ENCODE peak calls at places on chromosome 1, in seven cellular contexts. N, L, V, D, F, G and I are unnamed samples.
A peak's percentile ranks its signal among the peaks of the same experiment; 100 is the strongest.

GRCh38 chr1:212457740-212458338 is 25.1 kb downstream of the NENF start:
- DNase-seq in D (peak; percentile 93), N (peak; percentile 59), V (peak; percentile 42), F (peak; percentile 69), L (peak; percentile 64), G (peak; percentile 37), I (peak; percentile 91)

GRCh38 chr1:201408176-201408814 is 9.2 kb upstream of the LAD1 start:
- DNase-seq in L (peak; percentile 81), G (peak; percentile 68), N (peak; percentile 73), D (peak; percentile 93), F (peak; percentile 89), V (peak; percentile 52), I (peak; percentile 99)

GRCh38 chr1:169214598-169214997 is 108.1 kb downstream of the ATP1B1 start:
- DNase-seq in D (no peak), L (no peak), G (no peak), V (no peak), F (no peak), N (no peak), I (no peak)

GRCh38 chr1:6547301-6547700 is 7.0 kb downstream of the NOL9 start:
- DNase-seq in F (no peak), V (peak; percentile 60), N (peak; percentile 29), G (peak; percentile 32), D (no peak), L (no peak), I (peak; percentile 34)

GRCh38 chr1:66265796-66266195 is 268.2 kb upstream of the SGIP1 start:
- DNase-seq in F (no peak), D (no peak), V (peak; percentile 83), N (peak; percentile 64), L (no peak), G (no peak), I (no peak)

GRCh38 chr1:219792337-219793021 is 135.9 kb downstream of the SLC30A10 start:
- DNase-seq in D (no peak), L (no peak), V (no peak), N (peak; percentile 80), G (peak; percentile 75), F (no peak), I (no peak)

GRCh38 chr1:201946224-201946908 is at the start of gene LMOD1:
- DNase-seq in G (peak; percentile 98), V (peak; percentile 83), L (peak; percentile 86), N (peak; percentile 91), D (peak; percentile 96), F (peak; percentile 65), I (peak; percentile 64)

GRCh38 chr1:16144325-16145029 is 11.4 kb downstream of the EPHA2 start:
- DNase-seq in G (no peak), N (no peak), F (peak; percentile 59), D (no peak), V (no peak), L (no peak), I (no peak)

GRCh38 chr1:58782308-58783089 is 1.3 kb downstream of the JUN start:
- DNase-seq in F (peak; percentile 25), N (peak; percentile 59), L (peak; percentile 47), D (peak; percentile 64), V (peak; percentile 43), G (peak; percentile 22), I (peak; percentile 45)

GRCh38 chr1:8552135-8552534 is 234.2 kb downstream of the SLC45A1 start:
- DNase-seq in F (no peak), G (no peak), D (no peak), L (peak; percentile 26), N (no peak), V (no peak), I (no peak)

GRCh38 chr1:15426492-15427279 is 11.6 kb upstream of the CTRC start:
- DNase-seq in F (peak; percentile 63), D (no peak), G (peak; percentile 57), L (no peak), V (no peak), N (no peak), I (peak; percentile 51)

GRCh38 chr1:46489638-46490602 is at the start of gene DMBX1:
- DNase-seq in V (no peak), N (peak; percentile 58), F (peak; percentile 92), G (no peak), D (peak; percentile 93), L (no peak), I (peak; percentile 73)

GRCh38 chr1:112722601-112723510 is 7.7 kb upstream of the PPM1J start:
- DNase-seq in D (peak; percentile 68), N (peak; percentile 88), L (no peak), V (no peak), G (peak; percentile 77), F (no peak), I (no peak)

GRCh38 chr1:38941527-38942019 is at the start of gene RHBDL2:
- DNase-seq in F (no peak), G (peak; percentile 38), N (peak; percentile 89), V (peak; percentile 15), L (no peak), D (peak; percentile 32), I (peak; percentile 85)

GRCh38 chr1:232579958-232580705 is 49.8 kb downstream of the SIPA1L2 start:
- DNase-seq in D (no peak), F (no peak), N (no peak), L (no peak), V (no peak), G (peak; percentile 37), I (peak; percentile 76)

GRCh38 chr1:30612666-30613065 is 110.7 kb downstream of the MATN1 start:
- DNase-seq in N (no peak), D (no peak), F (no peak), L (no peak), G (no peak), V (no peak), I (no peak)

GRCh38 chr1:30611741-30612309 is 111.6 kb downstream of the MATN1 start:
- DNase-seq in F (no peak), V (no peak), D (peak; percentile 39), L (peak; percentile 17), G (no peak), N (peak; percentile 21), I (no peak)

GRCh38 chr1:30615076-30615795 is 108.1 kb downstream of the MATN1 start:
- DNase-seq in L (no peak), G (no peak), D (no peak), N (no peak), V (no peak), F (no peak), I (no peak)

GRCh38 chr1:30610917-30611316 is 112.5 kb downstream of the MATN1 start:
- DNase-seq in G (no peak), D (no peak), V (no peak), L (no peak), N (no peak), F (no peak), I (no peak)

GRCh38 chr1:30613188-30613587 is 110.2 kb downstream of the MATN1 start:
- DNase-seq in N (peak; percentile 58), V (no peak), F (no peak), G (no peak), D (no peak), L (no peak), I (no peak)
- H3K4me2 ChIP-seq in N (no peak overlapping the region), V (no peak overlapping the region), F (no peak overlapping the region), G (no peak overlapping the region), D (no peak overlapping the region), L (no peak overlapping the region), I (no peak overlapping the region)

GRCh38 chr1:17551755-17552234 is 12.3 kb downstream of the ARHGEF10L start:
- DNase-seq in G (peak; percentile 65), L (no peak), N (peak; percentile 89), D (no peak), F (no peak), V (peak; percentile 31), I (peak; percentile 54)
- H3K4me2 ChIP-seq in G (no peak overlapping the region), L (no peak overlapping the region), N (peak overlapping the region; percentile 0), D (peak overlapping the region; percentile 67), F (no peak overlapping the region), V (no peak overlapping the region), I (peak overlapping the region; percentile 67)

DNA sequence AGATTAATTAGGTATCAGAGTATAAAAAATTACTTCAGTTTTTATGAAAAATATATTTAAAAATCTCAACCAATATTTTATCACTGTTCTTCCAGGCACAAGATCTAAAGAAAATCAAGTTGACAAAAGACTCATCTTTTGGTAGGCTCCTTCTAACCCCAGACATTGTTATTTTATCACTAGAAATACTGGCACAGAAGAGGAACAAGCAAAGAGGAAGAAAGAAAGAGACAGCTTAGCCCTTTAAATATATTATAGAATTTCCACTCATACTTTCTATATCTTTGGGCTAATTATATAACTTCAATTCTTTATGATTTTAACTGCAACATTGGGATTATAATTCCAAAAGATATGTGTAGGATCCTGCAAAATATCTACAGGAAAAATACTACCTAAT is 32.4 kb downstream of the SPTA1 start:
- DNase-seq in D (no peak), L (no peak), V (no peak), F (no peak), N (no peak), G (no peak), I (no peak)
- H3K4me2 ChIP-seq in D (no peak overlapping the region), L (no peak overlapping the region), V (no peak overlapping the region), F (no peak overlapping the region), N (no peak overlapping the region), G (no peak overlapping the region), I (no peak overlapping the region)

DNA sequence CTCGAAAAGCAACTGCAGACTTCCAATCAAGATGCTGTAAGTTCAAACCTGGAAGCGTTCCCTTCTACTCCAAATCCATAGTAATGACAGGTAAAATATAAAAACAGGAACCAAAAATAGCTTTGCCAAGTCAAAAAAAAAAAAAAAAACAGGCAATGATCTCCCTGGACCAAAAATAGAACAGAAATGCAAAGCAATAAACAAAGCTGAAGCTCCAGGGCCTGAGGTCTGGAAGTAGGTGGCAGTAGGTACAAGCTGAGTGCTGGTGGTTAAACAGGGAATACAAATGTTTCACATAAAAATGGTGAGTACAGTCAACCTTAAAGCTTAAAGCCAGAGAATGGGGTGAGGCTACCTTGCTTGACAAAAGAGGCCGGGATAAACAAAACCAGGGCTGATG is 610.8 kb downstream of the SMYD3 start:
- DNase-seq in F (no peak), D (no peak), G (no peak), V (no peak), L (no peak), N (no peak), I (no peak)
- H3K4me2 ChIP-seq in F (no peak overlapping the region), D (no peak overlapping the region), G (peak overlapping the region; percentile 22), V (no peak overlapping the region), L (no peak overlapping the region), N (no peak overlapping the region), I (no peak overlapping the region)

DNA sequence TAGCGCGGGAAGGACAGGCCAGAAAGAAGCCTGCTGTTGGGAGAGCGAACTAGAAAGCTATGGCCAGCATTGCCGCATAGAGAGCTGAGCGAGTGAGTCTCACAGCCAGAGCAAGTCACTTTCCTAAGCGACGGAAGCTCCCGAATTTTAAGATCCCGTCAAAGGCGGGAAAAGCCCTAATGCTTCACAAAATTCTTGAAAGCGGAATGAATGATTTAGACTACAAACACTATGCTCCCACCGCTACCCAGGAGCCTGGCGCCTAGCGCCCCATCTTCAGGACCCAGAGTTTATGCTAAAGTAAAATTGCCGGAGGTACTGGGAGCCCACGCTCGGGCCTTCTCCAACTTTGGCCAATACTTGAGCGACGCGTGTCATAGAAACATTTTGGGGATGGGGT is 409.9 kb upstream of the ESRRG start:
- DNase-seq in V (no peak), L (no peak), F (no peak), N (no peak), D (peak; percentile 40), G (no peak), I (no peak)
- H3K4me2 ChIP-seq in V (no peak overlapping the region), L (no peak overlapping the region), F (no peak overlapping the region), N (no peak overlapping the region), D (peak overlapping the region; percentile 98), G (no peak overlapping the region), I (no peak overlapping the region)